ENCODE peak calls at places on chromosomes 3 and 15, in six cellular contexts. L is naive thymus-derived CD8-positive, alpha-beta T cell; X is Panc1; G is SJSA1; I is pons; T is hepatocyte. B is an unnamed sample.

GRCh38 chr3:196127308-196128040 is 45.6 kb upstream of the TFRC start:
- DNase-seq in I (no peak), X (no peak), G (no peak), L (no peak), T (peak; percentile 54), B (no peak)

GRCh38 chr15:84606653-84607120 is 5.9 kb downstream of the ZSCAN2 start:
- DNase-seq in X (no peak), G (no peak), T (peak; percentile 70), L (no peak), I (no peak), B (no peak)

GRCh38 chr3:29282431-29283296 is 1.8 kb downstream of the RBMS3 start:
- DNase-seq in L (no peak), I (no peak), X (no peak), G (peak; percentile 43), T (peak; percentile 44), B (peak; percentile 66)

GRCh38 chr3:7382293-7383033 is 521.5 kb downstream of the GRM7 start:
- DNase-seq in I (no peak), X (no peak), G (no peak), T (peak; percentile 46), L (no peak), B (no peak)

GRCh38 chr3:172341482-172342059 is 106.7 kb downstream of the GHSR start:
- DNase-seq in L (peak; percentile 42), I (peak; percentile 79), G (no peak), X (peak; percentile 33), T (peak; percentile 76), B (peak; percentile 59)

GRCh38 chr3:28000608-28001007 is 240.8 kb upstream of the CMC1 start:
- DNase-seq in I (no peak), X (no peak), G (no peak), L (no peak), T (no peak), B (no peak)

GRCh38 chr3:105767776-105768175 is 101.0 kb downstream of the CBLB start:
- DNase-seq in G (no peak), I (no peak), X (no peak), T (no peak), L (no peak), B (no peak)

GRCh38 chr15:68585574-68586273 is 6.9 kb downstream of the CORO2B start:
- DNase-seq in G (no peak), I (peak; percentile 92), L (no peak), X (no peak), T (no peak), B (no peak)

GRCh38 chr15:41827290-41827879 is 507 bp upstream of the JMJD7 start:
- DNase-seq in G (no peak), L (peak; percentile 7), X (no peak), T (peak; percentile 56), I (no peak), B (no peak)

GRCh38 chr3:129614435-129614834 is 8.0 kb upstream of the PLXND1 start:
- DNase-seq in G (peak; percentile 36), T (no peak), L (no peak), X (no peak), I (no peak), B (no peak)

GRCh38 chr15:70722266-70723123 is 40.9 kb downstream of the UACA start:
- DNase-seq in L (no peak), T (peak; percentile 71), X (no peak), I (peak; percentile 57), G (no peak), B (peak; percentile 77)

GRCh38 chr3:21073561-21073960 is 677.4 kb downstream of the ZNF385D start:
- DNase-seq in L (no peak), G (no peak), X (no peak), I (no peak), T (no peak), B (peak; percentile 5)

GRCh38 chr3:54071596-54071995 is 50.8 kb upstream of the CACNA2D3 start:
- DNase-seq in T (no peak), I (no peak), X (no peak), G (no peak), L (no peak), B (no peak)

GRCh38 chr15:68252925-68253534 is 23.5 kb upstream of the CLN6 start:
- DNase-seq in T (peak; percentile 83), G (no peak), X (no peak), I (peak; percentile 94), L (peak; percentile 47), B (peak; percentile 86)

GRCh38 chr15:43974852-43975251 is 148.1 kb downstream of the WDR76 start:
- DNase-seq in X (no peak), L (no peak), I (no peak), G (no peak), T (no peak), B (no peak)

GRCh38 chr3:14803981-14804834 is 14.6 kb upstream of the FGD5 start:
- DNase-seq in G (no peak), L (no peak), X (no peak), I (no peak), T (no peak), B (no peak)

GRCh38 chr3:43019168-43019765 is 40.2 kb downstream of the GASK1A start:
- DNase-seq in T (peak; percentile 18), I (no peak), X (no peak), L (no peak), G (no peak), B (peak; percentile 37)

B was measured in AG10803.